ENCODE peak calls at places on chromosome 10, in six cellular contexts. K is H9, P is cardiac muscle cell, L is tibial nerve, T is adrenal gland, C is Peyer's patch. B is an unnamed sample. For H3K9me3, the result is how much of the 10 kb centered on the place peaks cover.

GRCh38 chr10:103502849-103503660 is 9.6 kb downstream of the NEURL1 start:
- DNase-seq in K (no peak), P (no peak), L (no peak), T (peak), C (peak), B (no peak)

GRCh38 chr10:27240891-27241639 is 468 bp upstream of the ACBD5 start:
- DNase-seq in K (peak), P (no peak), L (no peak), T (peak), C (peak), B (no peak)

GRCh38 chr10:69327463-69328345 is 49.4 kb downstream of the HK1 start:
- DNase-seq in K (no peak), P (peak), L (no peak), T (peak), C (peak), B (peak)

GRCh38 chr10:78977761-78978305 is 90.9 kb upstream of the ZMIZ1 start:
- DNase-seq in K (no peak), P (peak), L (peak), T (peak), C (peak), B (no peak)

GRCh38 chr10:47420305-47421056 is 36.4 kb upstream of the ZNF488 start:
- DNase-seq in K (no peak), P (no peak), L (no peak), T (no peak), C (no peak), B (no peak)

GRCh38 chr10:108597031-108597430 is 1326.3 kb downstream of the XPNPEP1 start:
- DNase-seq in K (no peak), P (peak), L (no peak), T (no peak), C (no peak), B (no peak)

GRCh38 chr10:11208908-11209809 is 191.5 kb downstream of the CELF2 start:
- DNase-seq in K (no peak), P (no peak), L (no peak), T (no peak), C (no peak), B (no peak)

GRCh38 chr10:117168729-117169128 is 28.6 kb upstream of the KCNK18 start:
- DNase-seq in K (peak), P (no peak), L (no peak), T (no peak), C (no peak), B (no peak)

GRCh38 chr10:60096761-60097513 is 190.6 kb upstream of the CCDC6 start:
- DNase-seq in K (no peak), P (no peak), L (no peak), T (no peak), C (peak), B (no peak)

GRCh38 chr10:99531696-99532050 is 1.1 kb upstream of the NKX2-3 start:
- DNase-seq in K (no peak), P (no peak), L (no peak), T (no peak), C (no peak), B (no peak)

GRCh38 chr10:74930962-74931361 is 104.6 kb downstream of the KAT6B start:
- DNase-seq in K (no peak), P (no peak), L (no peak), T (no peak), C (no peak), B (no peak)

GRCh38 chr10:93437946-93438795 is 44.0 kb downstream of the MYOF start:
- DNase-seq in K (peak), P (peak), L (no peak), T (no peak), C (no peak), B (no peak)

GRCh38 chr10:61628875-61629513 is 33.7 kb upstream of the CABCOCO1 start:
- DNase-seq in K (no peak), P (peak), L (no peak), T (no peak), C (no peak), B (no peak)

GRCh38 chr10:30047430-30047829 is 12.0 kb downstream of the JCAD start:
- DNase-seq in K (no peak), P (no peak), L (no peak), T (no peak), C (no peak), B (no peak)

GRCh38 chr10:26733750-26734568 is 36.5 kb downstream of the PDSS1 start:
- DNase-seq in K (no peak), P (no peak), L (no peak), T (no peak), C (peak), B (no peak)

GRCh38 chr10:107733328-107733727 is 568.8 kb upstream of the SORCS1 start:
- DNase-seq in K (no peak), P (no peak), L (no peak), T (no peak), C (no peak), B (no peak)

GRCh38 chr10:131647789-131648188 is 253.0 kb upstream of the PPP2R2D start:
- DNase-seq in K (no peak), P (no peak), L (no peak), T (no peak), C (no peak), B (no peak)
- H3K9me3 ChIP-seq in K (under half), P (under half), L (under half), T (under half), C (under half), B (under half)

DNA sequence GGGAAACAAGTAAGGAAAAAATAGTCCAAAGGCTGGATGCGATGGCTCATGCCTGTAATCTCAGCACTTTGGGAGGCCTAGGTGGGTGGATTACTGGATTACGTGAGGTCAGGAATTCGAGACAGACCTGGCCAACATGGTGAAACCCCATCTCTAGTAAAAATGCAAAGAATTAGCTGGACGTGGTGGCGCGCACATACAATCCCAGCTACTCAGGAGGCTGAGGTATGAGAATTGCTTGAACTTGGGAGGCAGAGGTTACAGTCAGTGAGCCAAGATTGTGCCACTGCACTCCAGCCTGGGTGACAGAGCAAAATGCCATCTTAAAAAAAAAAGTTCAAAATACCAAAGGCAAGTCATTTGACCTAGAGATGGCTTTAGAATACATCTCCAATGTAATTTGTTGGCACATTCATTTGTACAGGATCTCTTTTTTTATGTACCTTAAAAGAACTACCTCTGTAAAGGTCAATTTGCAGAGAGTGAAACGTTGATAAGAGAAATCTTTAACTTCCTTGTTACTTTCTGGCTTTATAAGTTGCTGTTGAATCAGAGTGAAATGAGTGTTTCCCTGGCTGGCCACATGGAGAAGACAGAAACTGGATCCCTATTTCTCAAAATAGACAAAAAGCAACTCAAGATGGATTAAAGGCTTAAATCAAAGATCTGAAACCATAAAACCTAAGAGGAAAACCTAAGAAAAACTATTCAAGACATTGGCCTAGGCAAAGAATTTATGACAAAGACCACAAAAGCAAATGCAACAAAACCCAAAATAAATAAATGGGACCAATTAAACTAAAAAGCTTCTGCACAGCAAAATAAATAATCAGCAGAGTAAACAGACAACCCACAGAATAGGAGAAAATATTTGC is 260.7 kb downstream of the KLF6 start:
- DNase-seq in K (no peak), P (no peak), L (no peak), T (no peak), C (no peak), B (no peak)
- H3K9me3 ChIP-seq in K (under half), P (under half), L (under half), T (under half), C (under half), B (under half)

GRCh38 chr10:35442006-35442405 is 105.7 kb downstream of the CCNY start:
- DNase-seq in K (no peak), P (no peak), L (no peak), T (no peak), C (no peak), B (no peak)
- H3K9me3 ChIP-seq in K (under half), P (under half), L (under half), T (under half), C (under half), B (under half)

DNA sequence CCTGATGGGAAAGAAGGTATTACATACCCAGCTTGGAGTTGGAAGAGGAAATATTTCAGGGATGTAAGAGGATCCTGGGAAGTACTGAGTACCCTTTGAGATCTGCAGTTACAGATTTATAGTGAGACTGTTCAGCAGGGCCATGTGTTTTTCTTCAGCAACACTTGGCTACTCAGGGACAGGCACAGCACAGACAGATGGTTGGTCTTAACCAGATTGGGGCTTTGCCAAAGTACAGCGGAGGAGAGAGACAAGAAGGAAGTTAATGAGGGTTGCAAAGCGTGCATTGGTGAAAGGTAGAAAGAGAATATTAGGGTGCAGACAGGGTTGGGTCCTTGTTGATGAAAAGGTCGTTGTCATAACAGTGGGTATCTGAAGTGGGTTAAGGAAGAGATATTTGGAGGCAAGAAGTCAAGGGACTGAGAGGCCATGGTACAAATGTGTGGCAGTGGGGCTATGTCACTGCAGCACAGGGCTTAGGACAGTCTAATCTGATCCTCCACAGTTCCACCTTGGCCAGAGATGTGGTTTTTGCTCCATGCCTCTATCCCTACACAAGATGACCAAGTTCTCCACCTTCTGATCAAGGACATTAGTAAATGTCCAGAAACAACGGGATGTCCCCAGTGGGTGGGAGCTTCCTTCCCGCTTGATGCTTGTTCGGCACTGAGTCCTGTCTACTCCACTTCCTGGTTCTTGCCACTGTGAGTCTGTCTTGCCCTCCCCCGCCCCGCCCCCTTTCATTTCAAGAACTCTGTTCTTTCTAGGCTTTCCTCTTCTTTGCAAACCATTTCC is 18.9 kb upstream of the DNAJC1 start:
- DNase-seq in K (no peak), P (peak), L (peak), T (peak), C (peak), B (peak)
- H3K9me3 ChIP-seq in K (under half), P (under half), L (under half), T (under half), C (under half), B (under half)

GRCh38 chr10:42593284-42593683 is 45.1 kb downstream of the ZNF33B start:
- DNase-seq in K (no peak), P (no peak), L (no peak), T (no peak), C (no peak), B (no peak)

GRCh38 chr10:42598249-42598873 is 40.0 kb downstream of the ZNF33B start:
- DNase-seq in K (no peak), P (no peak), L (no peak), T (no peak), C (no peak), B (no peak)

GRCh38 chr10:42596196-42596595 is 42.2 kb downstream of the ZNF33B start:
- DNase-seq in K (no peak), P (no peak), L (no peak), T (no peak), C (no peak), B (no peak)

DNA sequence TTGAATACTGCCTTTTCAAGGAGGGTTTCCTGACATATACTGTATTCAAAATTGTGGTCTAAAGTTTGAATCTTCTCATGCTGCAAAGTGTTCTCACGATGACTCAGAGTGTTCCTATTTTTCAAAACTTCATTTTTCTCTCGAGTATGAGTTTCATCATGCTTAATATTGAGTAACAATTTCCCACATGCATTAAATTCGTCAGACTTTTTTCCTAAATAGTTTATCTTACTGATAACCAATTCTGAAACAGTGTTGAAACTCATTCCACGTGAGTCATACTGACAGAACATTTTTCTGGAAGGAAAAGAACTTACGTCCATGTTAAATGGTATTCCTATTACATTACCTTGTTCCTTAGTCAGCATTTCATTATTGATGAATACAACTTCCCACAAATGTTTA is 44.1 kb downstream of the ZNF33B start:
- DNase-seq in K (no peak), P (peak), L (no peak), T (no peak), C (no peak), B (no peak)
- H3K9me3 ChIP-seq in K (half or more), P (under half), L (under half), T (under half), C (under half), B (under half)

B was measured in T-helper 17 cell.